ENCODE peak calls at places on chromosome 22, in eight cellular contexts. One of them, this sample, is unnamed. For H3K4me1, the result is how much of the 10 kb centered on the place peaks cover.

GRCh38 chr22:24901448-24901847 is 45.0 kb downstream of the LHFPL7 start:
- DNase-seq in uterus: no peak
- DNase-seq in right lobe of liver: no peak
- DNase-seq in CD8-positive, alpha-beta memory T cell: no peak
- DNase-seq in esophagus muscularis mucosa: no peak
- DNase-seq in iPS DF 6.9: no peak
- DNase-seq in hepatocyte: no peak
- DNase-seq in CD8-positive, alpha-beta T cell: no peak
- DNase-seq in this sample: no peak

GRCh38 chr22:47203554-47203991 is 441.1 kb downstream of the TBC1D22A start:
- DNase-seq in uterus: no peak
- DNase-seq in right lobe of liver: peak
- DNase-seq in CD8-positive, alpha-beta memory T cell: no peak
- DNase-seq in esophagus muscularis mucosa: peak
- DNase-seq in iPS DF 6.9: no peak
- DNase-seq in hepatocyte: no peak
- DNase-seq in CD8-positive, alpha-beta T cell: no peak
- DNase-seq in this sample: no peak

GRCh38 chr22:33743756-33744155 is 176.5 kb downstream of the LARGE1 start:
- DNase-seq in uterus: no peak
- DNase-seq in right lobe of liver: no peak
- DNase-seq in CD8-positive, alpha-beta memory T cell: no peak
- DNase-seq in esophagus muscularis mucosa: no peak
- DNase-seq in iPS DF 6.9: no peak
- DNase-seq in hepatocyte: no peak
- DNase-seq in CD8-positive, alpha-beta T cell: no peak
- DNase-seq in this sample: no peak

GRCh38 chr22:43408009-43408408 is 3.8 kb upstream of the MPPED1 start:
- DNase-seq in uterus: no peak
- DNase-seq in right lobe of liver: no peak
- DNase-seq in CD8-positive, alpha-beta memory T cell: no peak
- DNase-seq in esophagus muscularis mucosa: no peak
- DNase-seq in iPS DF 6.9: no peak
- DNase-seq in hepatocyte: no peak
- DNase-seq in CD8-positive, alpha-beta T cell: no peak
- DNase-seq in this sample: no peak

GRCh38 chr22:45638834-45639746 is 32.5 kb upstream of the ATXN10 start:
- DNase-seq in uterus: peak
- DNase-seq in right lobe of liver: peak
- DNase-seq in CD8-positive, alpha-beta memory T cell: no peak
- DNase-seq in esophagus muscularis mucosa: no peak
- DNase-seq in iPS DF 6.9: no peak
- DNase-seq in hepatocyte: peak
- DNase-seq in CD8-positive, alpha-beta T cell: no peak
- DNase-seq in this sample: peak

GRCh38 chr22:40556641-40557040 is 79.9 kb downstream of the MRTFA start:
- DNase-seq in uterus: no peak
- DNase-seq in right lobe of liver: no peak
- DNase-seq in CD8-positive, alpha-beta memory T cell: no peak
- DNase-seq in esophagus muscularis mucosa: no peak
- DNase-seq in iPS DF 6.9: no peak
- DNase-seq in hepatocyte: no peak
- DNase-seq in CD8-positive, alpha-beta T cell: no peak
- DNase-seq in this sample: no peak

GRCh38 chr22:23137905-23138520 is 3.8 kb downstream of the RSPH14 start:
- DNase-seq in uterus: no peak
- DNase-seq in right lobe of liver: no peak
- DNase-seq in CD8-positive, alpha-beta memory T cell: peak
- DNase-seq in esophagus muscularis mucosa: no peak
- DNase-seq in iPS DF 6.9: no peak
- DNase-seq in hepatocyte: no peak
- DNase-seq in CD8-positive, alpha-beta T cell: no peak
- DNase-seq in this sample: no peak

GRCh38 chr22:30655532-30655931 is 12.1 kb downstream of the DUSP18 start:
- DNase-seq in uterus: no peak
- DNase-seq in right lobe of liver: no peak
- DNase-seq in CD8-positive, alpha-beta memory T cell: no peak
- DNase-seq in esophagus muscularis mucosa: no peak
- DNase-seq in iPS DF 6.9: no peak
- DNase-seq in hepatocyte: no peak
- DNase-seq in CD8-positive, alpha-beta T cell: no peak
- DNase-seq in this sample: no peak

GRCh38 chr22:30829901-30830550 is 135.4 kb downstream of the OSBP2 start:
- DNase-seq in uterus: no peak
- DNase-seq in right lobe of liver: no peak
- DNase-seq in CD8-positive, alpha-beta memory T cell: no peak
- DNase-seq in esophagus muscularis mucosa: no peak
- DNase-seq in iPS DF 6.9: no peak
- DNase-seq in hepatocyte: no peak
- DNase-seq in CD8-positive, alpha-beta T cell: no peak
- DNase-seq in this sample: peak

GRCh38 chr22:36369922-36370781 is 17.6 kb downstream of the MYH9 start:
- DNase-seq in uterus: no peak
- DNase-seq in right lobe of liver: no peak
- DNase-seq in CD8-positive, alpha-beta memory T cell: no peak
- DNase-seq in esophagus muscularis mucosa: no peak
- DNase-seq in iPS DF 6.9: no peak
- DNase-seq in hepatocyte: peak
- DNase-seq in CD8-positive, alpha-beta T cell: no peak
- DNase-seq in this sample: peak

GRCh38 chr22:32539631-32540449 is 65.2 kb downstream of the FBXO7 start:
- DNase-seq in uterus: no peak
- DNase-seq in right lobe of liver: peak
- DNase-seq in CD8-positive, alpha-beta memory T cell: no peak
- DNase-seq in esophagus muscularis mucosa: no peak
- DNase-seq in iPS DF 6.9: no peak
- DNase-seq in hepatocyte: peak
- DNase-seq in CD8-positive, alpha-beta T cell: no peak
- DNase-seq in this sample: no peak

GRCh38 chr22:36611241-36611976 is 82.4 kb upstream of the EIF3D start:
- DNase-seq in uterus: no peak
- DNase-seq in right lobe of liver: no peak
- DNase-seq in CD8-positive, alpha-beta memory T cell: no peak
- DNase-seq in esophagus muscularis mucosa: no peak
- DNase-seq in iPS DF 6.9: no peak
- DNase-seq in hepatocyte: no peak
- DNase-seq in CD8-positive, alpha-beta T cell: no peak
- DNase-seq in this sample: no peak

GRCh38 chr22:44085743-44086741 is 61.9 kb downstream of the PARVB start:
- DNase-seq in uterus: peak
- DNase-seq in right lobe of liver: peak
- DNase-seq in CD8-positive, alpha-beta memory T cell: no peak
- DNase-seq in esophagus muscularis mucosa: peak
- DNase-seq in iPS DF 6.9: peak
- DNase-seq in hepatocyte: peak
- DNase-seq in CD8-positive, alpha-beta T cell: no peak
- DNase-seq in this sample: no peak

DNA sequence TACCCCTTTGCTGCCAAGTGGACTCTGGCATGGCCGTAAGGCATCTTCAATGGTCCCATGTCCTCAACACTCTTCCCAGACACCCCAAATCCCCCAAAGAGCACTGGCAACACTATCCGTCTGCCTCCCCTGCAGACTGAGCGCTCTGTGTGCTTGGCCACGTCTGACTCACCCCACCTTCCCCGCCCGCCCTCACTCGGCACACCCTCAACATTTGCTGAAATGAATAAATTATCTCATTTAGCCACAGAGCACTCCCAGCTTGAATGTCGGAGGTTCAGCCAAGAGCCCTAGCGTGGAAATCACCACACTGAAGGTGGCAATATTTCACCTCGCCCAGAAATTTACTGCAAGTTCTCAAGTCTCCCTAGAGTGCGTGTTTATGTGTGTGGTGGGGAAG is 46.5 kb upstream of the TCF20 start:
- DNase-seq in uterus: peak
- DNase-seq in right lobe of liver: no peak
- DNase-seq in CD8-positive, alpha-beta memory T cell: peak
- DNase-seq in esophagus muscularis mucosa: no peak
- DNase-seq in iPS DF 6.9: no peak
- DNase-seq in hepatocyte: peak
- DNase-seq in CD8-positive, alpha-beta T cell: peak
- DNase-seq in this sample: no peak
- H3K4me1 ChIP-seq in uterus: under half
- H3K4me1 ChIP-seq in right lobe of liver: under half
- H3K4me1 ChIP-seq in CD8-positive, alpha-beta memory T cell: under half
- H3K4me1 ChIP-seq in esophagus muscularis mucosa: under half
- H3K4me1 ChIP-seq in iPS DF 6.9: under half
- H3K4me1 ChIP-seq in hepatocyte: under half
- H3K4me1 ChIP-seq in CD8-positive, alpha-beta T cell: half or more
- H3K4me1 ChIP-seq in this sample: under half

GRCh38 chr22:17786435-17787158 is 12.3 kb upstream of the BID start:
- DNase-seq in uterus: peak
- DNase-seq in right lobe of liver: peak
- DNase-seq in CD8-positive, alpha-beta memory T cell: no peak
- DNase-seq in esophagus muscularis mucosa: no peak
- DNase-seq in iPS DF 6.9: no peak
- DNase-seq in hepatocyte: peak
- DNase-seq in CD8-positive, alpha-beta T cell: no peak
- DNase-seq in this sample: no peak
- H3K27ac ChIP-seq in uterus: peak
- H3K27ac ChIP-seq in right lobe of liver: peak
- H3K27ac ChIP-seq in CD8-positive, alpha-beta memory T cell: no peak
- H3K27ac ChIP-seq in esophagus muscularis mucosa: peak
- H3K27ac ChIP-seq in iPS DF 6.9: no peak
- H3K27ac ChIP-seq in hepatocyte: peak
- H3K27ac ChIP-seq in CD8-positive, alpha-beta T cell: no peak
- H3K27ac ChIP-seq in this sample: no peak

GRCh38 chr22:20479612-20480196 is 15.9 kb downstream of the KLHL22 start:
- DNase-seq in uterus: no peak
- DNase-seq in right lobe of liver: no peak
- DNase-seq in CD8-positive, alpha-beta memory T cell: no peak
- DNase-seq in esophagus muscularis mucosa: no peak
- DNase-seq in iPS DF 6.9: no peak
- DNase-seq in hepatocyte: no peak
- DNase-seq in CD8-positive, alpha-beta T cell: no peak
- DNase-seq in this sample: no peak

GRCh38 chr22:20469110-20469855 is 26.3 kb downstream of the KLHL22 start:
- DNase-seq in uterus: no peak
- DNase-seq in right lobe of liver: no peak
- DNase-seq in CD8-positive, alpha-beta memory T cell: no peak
- DNase-seq in esophagus muscularis mucosa: no peak
- DNase-seq in iPS DF 6.9: no peak
- DNase-seq in hepatocyte: no peak
- DNase-seq in CD8-positive, alpha-beta T cell: no peak
- DNase-seq in this sample: no peak

GRCh38 chr22:20472629-20473442 is 22.8 kb downstream of the KLHL22 start:
- DNase-seq in uterus: no peak
- DNase-seq in right lobe of liver: no peak
- DNase-seq in CD8-positive, alpha-beta memory T cell: no peak
- DNase-seq in esophagus muscularis mucosa: no peak
- DNase-seq in iPS DF 6.9: no peak
- DNase-seq in hepatocyte: no peak
- DNase-seq in CD8-positive, alpha-beta T cell: no peak
- DNase-seq in this sample: no peak

GRCh38 chr22:20471126-20471833 is 24.3 kb downstream of the KLHL22 start:
- DNase-seq in uterus: no peak
- DNase-seq in right lobe of liver: no peak
- DNase-seq in CD8-positive, alpha-beta memory T cell: no peak
- DNase-seq in esophagus muscularis mucosa: no peak
- DNase-seq in iPS DF 6.9: no peak
- DNase-seq in hepatocyte: no peak
- DNase-seq in CD8-positive, alpha-beta T cell: no peak
- DNase-seq in this sample: no peak

DNA sequence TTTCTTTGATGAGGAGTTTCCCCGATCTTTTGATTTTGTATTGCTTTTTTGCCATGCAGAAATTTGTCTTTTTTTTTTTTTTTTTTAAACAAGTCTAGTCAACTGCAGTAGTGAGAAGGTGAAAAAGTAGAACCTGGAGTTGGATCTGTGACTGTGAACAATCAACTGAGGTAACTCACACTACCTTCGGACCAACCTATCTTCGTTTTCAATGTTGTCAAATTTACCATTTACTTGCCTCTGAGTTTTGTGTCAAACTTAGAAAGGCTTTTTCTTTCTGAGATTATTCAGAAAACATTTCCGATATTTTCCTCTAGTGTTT is 20.5 kb downstream of the KLHL22 start:
- DNase-seq in uterus: no peak
- DNase-seq in right lobe of liver: no peak
- DNase-seq in CD8-positive, alpha-beta memory T cell: no peak
- DNase-seq in esophagus muscularis mucosa: no peak
- DNase-seq in iPS DF 6.9: no peak
- DNase-seq in hepatocyte: no peak
- DNase-seq in CD8-positive, alpha-beta T cell: no peak
- DNase-seq in this sample: no peak
- H3K4me3 ChIP-seq in uterus: no peak
- H3K4me3 ChIP-seq in right lobe of liver: no peak
- H3K4me3 ChIP-seq in CD8-positive, alpha-beta memory T cell: no peak
- H3K4me3 ChIP-seq in esophagus muscularis mucosa: no peak
- H3K4me3 ChIP-seq in iPS DF 6.9: no peak
- H3K4me3 ChIP-seq in hepatocyte: no peak
- H3K4me3 ChIP-seq in CD8-positive, alpha-beta T cell: no peak
- H3K4me3 ChIP-seq in this sample: no peak

GRCh38 chr22:17699696-17700330 is 61.3 kb downstream of the BCL2L13 start:
- DNase-seq in uterus: no peak
- DNase-seq in right lobe of liver: no peak
- DNase-seq in CD8-positive, alpha-beta memory T cell: no peak
- DNase-seq in esophagus muscularis mucosa: no peak
- DNase-seq in iPS DF 6.9: no peak
- DNase-seq in hepatocyte: no peak
- DNase-seq in CD8-positive, alpha-beta T cell: no peak
- DNase-seq in this sample: no peak
- H3K4me1 ChIP-seq in uterus: under half
- H3K4me1 ChIP-seq in right lobe of liver: under half
- H3K4me1 ChIP-seq in CD8-positive, alpha-beta memory T cell: under half
- H3K4me1 ChIP-seq in esophagus muscularis mucosa: under half
- H3K4me1 ChIP-seq in iPS DF 6.9: under half
- H3K4me1 ChIP-seq in hepatocyte: under half
- H3K4me1 ChIP-seq in CD8-positive, alpha-beta T cell: under half
- H3K4me1 ChIP-seq in this sample: under half

This sample was measured in SJSA1.